ENCODE peak calls at places on chromosomes 6 and 20, in six cellular contexts. A, K, Y, B, H and U are unnamed samples.

GRCh38 chr6:143614270-143614669 is 63.5 kb upstream of the PHACTR2 start:
- DNase-seq in A (no peak), K (no peak), Y (no peak), B (no peak), H (no peak), U (no peak)

GRCh38 chr6:110813813-110814487 is 1.3 kb downstream of the CDK19 start:
- DNase-seq in A (no peak), K (peak; percentile 15), Y (peak; percentile 40), B (no peak), H (no peak), U (no peak)

GRCh38 chr6:126927841-126928240 is 190.6 kb upstream of the RSPO3 start:
- DNase-seq in A (no peak), K (no peak), Y (no peak), B (no peak), H (no peak), U (no peak)

GRCh38 chr20:63054695-63055240 is 48.0 kb upstream of the BHLHE23 start:
- DNase-seq in A (no peak), K (no peak), Y (no peak), B (peak; percentile 9), H (no peak), U (peak; percentile 24)

GRCh38 chr6:33694401-33694931 is 17.0 kb downstream of the UQCC2 start:
- DNase-seq in A (peak; percentile 49), K (peak; percentile 41), Y (no peak), B (no peak), H (no peak), U (peak; percentile 47)

GRCh38 chr6:135686784-135687301 is 164.7 kb upstream of the PDE7B start:
- DNase-seq in A (no peak), K (no peak), Y (no peak), B (no peak), H (no peak), U (no peak)

GRCh38 chr6:159973951-159974350 is 5.1 kb downstream of the IGF2R start:
- DNase-seq in A (peak; percentile 63), K (no peak), Y (no peak), B (no peak), H (no peak), U (no peak)

GRCh38 chr20:58330229-58330628 is 20.7 kb downstream of the RAB22A start:
- DNase-seq in A (no peak), K (no peak), Y (no peak), B (no peak), H (no peak), U (no peak)

GRCh38 chr20:36469973-36470372 is 71.3 kb upstream of the MYL9 start:
- DNase-seq in A (no peak), K (no peak), Y (no peak), B (no peak), H (no peak), U (no peak)

GRCh38 chr20:53001502-53002301 is 29.5 kb downstream of the TSHZ2 start:
- DNase-seq in A (no peak), K (no peak), Y (no peak), B (no peak), H (no peak), U (no peak)

GRCh38 chr20:17860306-17861197 is 108.0 kb downstream of the SNX5 start:
- DNase-seq in A (no peak), K (no peak), Y (no peak), B (no peak), H (no peak), U (no peak)

GRCh38 chr20:17862171-17862570 is 106.4 kb downstream of the SNX5 start:
- DNase-seq in A (no peak), K (no peak), Y (no peak), B (no peak), H (no peak), U (no peak)

GRCh38 chr20:17863577-17864292 is 104.9 kb downstream of the SNX5 start:
- DNase-seq in A (no peak), K (peak; percentile 88), Y (peak; percentile 94), B (no peak), H (no peak), U (no peak)

GRCh38 chr20:17864791-17865190 is 103.8 kb downstream of the SNX5 start:
- DNase-seq in A (no peak), K (no peak), Y (no peak), B (no peak), H (no peak), U (no peak)

DNA sequence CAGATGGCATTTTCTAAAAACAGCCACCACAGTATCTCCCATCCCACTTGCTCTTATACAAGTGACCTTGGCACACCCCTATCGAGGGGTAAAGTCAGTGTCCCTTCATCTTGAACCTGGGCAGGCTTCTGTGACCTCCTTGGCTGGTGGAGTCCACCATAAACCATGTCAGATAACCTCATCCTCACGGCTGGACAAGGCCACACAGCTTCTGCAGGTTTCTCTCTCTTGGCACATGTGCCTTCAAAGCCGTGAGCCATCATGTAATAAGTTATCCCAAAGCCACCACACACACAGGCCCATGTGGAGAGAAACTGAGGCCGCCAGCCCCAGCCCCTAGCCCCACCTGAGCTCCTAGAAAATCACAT is 105.4 kb downstream of the SNX5 start:
- DNase-seq in A (no peak), K (no peak), Y (no peak), B (no peak), H (no peak), U (no peak)
- H3K4me1 ChIP-seq in A (no peaks in the 10 kb centered on the region), K (peaks cover 22% of the 10 kb centered on the region), Y (peaks cover 4% of the 10 kb centered on the region), B (peaks cover 30% of the 10 kb centered on the region), H (peaks cover 11% of the 10 kb centered on the region), U (peaks cover 17% of the 10 kb centered on the region)

GRCh38 chr6:107729098-107729497 is 95.0 kb downstream of the SCML4 start:
- DNase-seq in A (no peak), K (no peak), Y (no peak), B (no peak), H (no peak), U (no peak)
- TF ChIP-seq CTCF in A (no peak), K (no peak), Y (no peak), B (no peak), H (no peak), U (no peak)

GRCh38 chr6:158789115-158789917 is 29.9 kb downstream of the EZR start:
- DNase-seq in A (no peak), K (no peak), Y (no peak), B (no peak), H (no peak), U (no peak)
- H3K4me1 ChIP-seq in A (peaks cover 94% of the 10 kb centered on the region), K (peaks cover 19% of the 10 kb centered on the region), Y (peaks cover 6% of the 10 kb centered on the region), B (peaks cover 55% of the 10 kb centered on the region), H (no peaks in the 10 kb centered on the region), U (peaks cover 56% of the 10 kb centered on the region)

DNA sequence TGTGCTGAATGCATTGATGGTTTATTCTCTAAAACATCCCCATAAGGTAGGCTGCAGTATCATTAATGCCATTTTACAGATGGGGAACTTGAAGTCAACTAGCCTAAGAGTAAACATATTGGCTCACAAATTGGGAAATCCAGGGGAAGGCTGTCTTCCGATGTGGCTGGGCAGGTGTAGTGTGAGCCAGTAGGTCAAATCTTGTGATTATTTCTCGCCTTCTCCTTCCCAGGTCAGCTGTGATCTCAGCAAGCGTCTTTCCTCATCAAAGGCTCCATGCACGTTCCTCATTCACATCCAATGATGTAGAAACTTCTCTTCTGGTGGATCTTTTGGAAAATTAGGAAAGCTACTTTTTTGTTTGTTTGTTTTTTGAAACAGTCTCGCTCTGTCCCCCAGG is 94.1 kb upstream of the SHLD1 start:
- DNase-seq in A (no peak), K (no peak), Y (no peak), B (no peak), H (no peak), U (no peak)
- TF ChIP-seq CTCF in A (no peak), K (no peak), Y (no peak), B (no peak), H (no peak), U (no peak)

DNA sequence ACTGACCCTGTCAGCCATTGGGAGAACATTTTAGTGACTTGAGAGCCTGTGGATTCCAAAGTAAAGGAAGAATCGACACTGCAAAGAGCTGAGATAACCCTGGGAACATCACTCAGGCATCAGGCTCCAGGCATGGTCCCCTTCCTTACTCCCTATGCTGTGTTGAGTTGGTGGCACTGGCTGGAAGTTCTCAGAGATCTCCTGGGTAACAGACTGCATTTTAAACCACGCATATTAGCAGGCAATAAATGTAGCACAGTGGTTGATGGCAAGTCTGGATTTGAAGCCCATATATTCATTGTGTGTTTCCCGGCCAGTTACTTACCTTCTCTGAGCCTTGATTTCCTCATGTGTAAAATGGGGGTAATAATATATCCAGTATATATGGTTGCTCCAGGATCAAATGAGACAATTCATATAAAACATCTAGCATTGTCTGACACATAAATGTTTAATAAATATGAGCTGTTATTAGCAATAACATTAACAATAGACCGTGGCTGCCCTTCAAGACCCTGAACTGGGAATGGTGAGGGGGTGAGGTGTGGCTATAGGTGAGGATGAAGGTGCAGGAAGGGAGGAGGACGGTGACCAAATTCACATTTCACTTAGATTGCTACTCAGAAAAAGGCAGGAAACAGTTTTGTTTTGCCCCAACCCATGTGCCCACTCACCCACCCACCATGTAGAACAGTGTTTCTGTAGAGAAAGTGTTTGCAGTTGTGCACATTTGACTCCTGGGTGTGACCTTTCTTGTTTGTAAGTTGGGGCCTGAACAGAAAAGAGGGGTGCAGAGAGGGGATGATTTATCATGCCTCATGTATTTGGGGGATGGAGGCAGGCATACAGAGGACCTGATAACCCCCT is 2.1 kb downstream of the PLCG1 start:
- DNase-seq in A (no peak), K (no peak), Y (no peak), B (no peak), H (no peak), U (no peak)
- H3K4me1 ChIP-seq in A (peaks cover 15% of the 10 kb centered on the region), K (peaks cover 35% of the 10 kb centered on the region), Y (no peaks in the 10 kb centered on the region), B (peaks cover 93% of the 10 kb centered on the region), H (peaks cover 62% of the 10 kb centered on the region), U (peaks cover 81% of the 10 kb centered on the region)